ENCODE peak calls at places on chromosomes 7 and 10, in four cellular contexts. N, G, J and D are unnamed samples.

GRCh38 chr10:124354411-124355382 is 64.0 kb downstream of the OAT start:
- DNase-seq in J (no peak), N (no peak), G (peak), D (peak)

GRCh38 chr10:36366843-36367242 is 724.7 kb upstream of the FZD8 start:
- DNase-seq in G (no peak), N (no peak), J (no peak), D (no peak)

GRCh38 chr10:22673785-22674184 is 40.6 kb downstream of the PIP4K2A start:
- DNase-seq in G (no peak), J (no peak), N (no peak), D (no peak)

GRCh38 chr7:87226495-87226894 is 7.0 kb upstream of the TMEM243 start:
- DNase-seq in G (no peak), N (no peak), J (no peak), D (no peak)

GRCh38 chr10:15483215-15483970 is 112.3 kb upstream of the FAM171A1 start:
- DNase-seq in N (no peak), G (peak), J (no peak), D (peak)

GRCh38 chr7:39271386-39271785 is 293.7 kb downstream of the POU6F2 start:
- DNase-seq in G (no peak), J (no peak), N (peak), D (peak)

GRCh38 chr10:73968101-73968515 is 29.8 kb upstream of the VCL start:
- DNase-seq in J (no peak), N (no peak), G (no peak), D (no peak)

GRCh38 chr7:86664486-86664885 is 20.8 kb downstream of the GRM3 start:
- DNase-seq in J (no peak), G (no peak), N (no peak), D (no peak)

GRCh38 chr10:73593110-73593509 is 2.0 kb upstream of the USP54 start:
- DNase-seq in G (no peak), N (no peak), J (no peak), D (no peak)

GRCh38 chr7:25399000-25399750 is 170.9 kb upstream of the NPVF start:
- DNase-seq in G (no peak), N (no peak), J (no peak), D (peak)

GRCh38 chr7:100200693-100201092 is 19.1 kb upstream of the PVRIG start:
- DNase-seq in N (no peak), J (no peak), G (no peak), D (no peak)

GRCh38 chr10:68223535-68224165 is 8.3 kb downstream of the ATOH7 start:
- DNase-seq in N (peak), J (no peak), G (peak), D (no peak)

GRCh38 chr7:125567686-125568085 is 638.1 kb upstream of the POT1 start:
- DNase-seq in J (no peak), G (peak), N (no peak), D (no peak)

GRCh38 chr7:112286294-112287086 is 80.0 kb downstream of the ZNF277 start:
- DNase-seq in N (no peak), J (no peak), G (no peak), D (peak)

GRCh38 chr7:36287371-36288241 is 102.1 kb upstream of the ANLN start:
- DNase-seq in G (no peak), N (no peak), J (no peak), D (peak)

GRCh38 chr10:5527332-5528200 is 2.8 kb downstream of the CALML3 start:
- DNase-seq in J (no peak), N (no peak), G (no peak), D (no peak)

GRCh38 chr7:82051641-82052040 is 281.8 kb upstream of the HGF start:
- DNase-seq in G (no peak), N (no peak), J (no peak), D (peak)

GRCh38 chr7:34750636-34751035 is 92.6 kb downstream of the NPSR1 start:
- DNase-seq in G (no peak), J (no peak), N (no peak), D (no peak)

GRCh38 chr7:11742496-11742895 is 89.5 kb downstream of the THSD7A start:
- DNase-seq in G (no peak), N (no peak), J (no peak), D (no peak)

GRCh38 chr10:71975891-71976725 is 11.9 kb downstream of the CHST3 start:
- DNase-seq in J (no peak), G (no peak), N (no peak), D (no peak)

GRCh38 chr10:132587175-132587574 is 49.6 kb downstream of the INPP5A start:
- DNase-seq in N (peak), G (no peak), J (no peak), D (no peak)

GRCh38 chr7:141696386-141696785 is 5.6 kb downstream of the DENND11 start:
- DNase-seq in N (no peak), J (no peak), G (no peak), D (no peak)

GRCh38 chr7:141691540-141691939 is 10.4 kb downstream of the DENND11 start:
- DNase-seq in N (no peak), J (no peak), G (no peak), D (no peak)

GRCh38 chr7:141695803-141696289 is 6.1 kb downstream of the DENND11 start:
- DNase-seq in G (no peak), J (no peak), N (no peak), D (no peak)

GRCh38 chr7:141697211-141697871 is 4.6 kb downstream of the DENND11 start:
- DNase-seq in N (no peak), G (no peak), J (no peak), D (no peak)

GRCh38 chr7:141693082-141693481 is 8.9 kb downstream of the DENND11 start:
- DNase-seq in J (no peak), G (no peak), N (no peak), D (no peak)
- TF ChIP-seq TEAD4 in J (no peak), G (no peak), N (no peak), D (no peak)

DNA sequence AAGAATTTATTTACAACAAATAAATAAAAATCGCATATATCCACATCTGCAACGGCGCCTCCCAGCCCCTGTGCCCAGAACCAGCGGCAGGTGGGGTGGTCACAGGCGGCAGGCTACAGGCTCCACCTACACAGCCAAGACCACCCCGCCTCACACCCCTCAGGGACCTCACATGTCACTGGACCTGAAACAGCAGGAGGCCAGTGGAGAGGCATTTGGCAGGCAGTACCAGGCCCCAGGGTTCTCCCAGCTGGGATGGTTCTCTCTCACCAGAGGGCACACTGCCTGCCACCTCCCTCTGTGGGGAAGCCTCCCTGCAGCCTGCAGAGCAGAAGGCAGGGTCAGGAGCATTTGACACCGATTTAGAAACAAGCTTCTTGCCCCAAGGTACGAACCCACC is 81.5 kb downstream of the MAD1L1 start:
- DNase-seq in G (no peak), J (no peak), N (no peak), D (peak)
- TF ChIP-seq TEAD4 in G (no peak), J (no peak), N (no peak), D (no peak)

DNA sequence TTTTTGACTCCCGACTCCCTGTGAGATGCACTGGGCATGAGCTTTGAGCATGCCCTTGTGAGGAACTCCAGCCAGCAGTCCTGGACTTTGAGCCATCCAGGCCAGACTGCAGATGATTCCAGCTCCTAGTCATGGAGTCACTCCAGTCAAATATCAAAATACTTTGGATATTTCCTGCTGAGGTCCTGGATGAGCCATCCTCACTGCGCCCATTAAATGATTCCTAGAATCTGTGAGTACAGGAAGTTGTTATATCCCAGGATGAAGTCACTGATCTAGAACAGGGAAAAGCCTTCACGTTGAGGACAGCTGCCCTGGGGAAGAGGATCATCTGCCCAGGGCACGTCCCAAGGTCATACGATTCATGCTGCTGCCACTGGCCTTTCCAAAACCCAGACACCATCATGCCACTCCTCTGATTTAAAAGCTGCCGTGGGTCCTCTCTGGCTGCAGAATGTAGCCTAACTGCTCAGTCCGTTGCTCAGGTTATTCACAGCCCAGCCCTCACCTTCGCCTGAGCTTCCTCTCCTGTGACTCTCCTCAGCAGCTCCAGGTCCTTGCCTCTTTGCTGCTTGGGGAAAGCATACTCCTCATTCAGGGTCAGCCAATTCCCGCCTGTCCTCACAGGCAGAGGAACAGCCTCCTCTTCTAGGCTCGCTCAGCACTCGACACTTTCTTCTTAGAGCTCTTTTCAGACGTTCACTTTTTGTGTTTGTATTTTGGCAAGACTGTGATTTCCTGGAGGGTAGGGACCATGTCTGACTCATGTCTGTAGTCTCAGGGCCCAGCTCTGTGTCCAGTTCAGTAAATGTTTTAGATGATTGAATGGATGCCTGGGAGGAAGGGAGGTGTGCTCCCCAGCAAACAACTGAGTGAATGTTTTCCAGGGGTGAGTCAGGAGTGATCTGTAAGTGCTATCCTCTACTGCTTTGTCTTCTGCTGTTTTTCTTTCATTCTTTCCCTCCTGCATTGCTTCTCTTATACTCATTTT is 157.8 kb downstream of the SNX10 start:
- DNase-seq in J (no peak), G (no peak), N (no peak), D (no peak)
- TF ChIP-seq TEAD4 in J (no peak), G (no peak), N (no peak), D (no peak)

GRCh38 chr7:151825711-151826110 is 51.2 kb downstream of the PRKAG2 start:
- DNase-seq in G (no peak), J (no peak), N (no peak), D (no peak)
- TF ChIP-seq TEAD4 in G (no peak), J (no peak), N (no peak), D (no peak)